ENCODE peak calls at places on chromosomes 3 and 15, in ten cellular contexts. One of them, this sample, is unnamed.

GRCh38 chr3:64992462-64993285 is 304.9 kb upstream of the ADAMTS9 start:
- DNase-seq in adipocyte: no peak
- DNase-seq in left lung: no peak
- DNase-seq in HFF-Myc: no peak
- DNase-seq in H7: peak
- DNase-seq in neural progenitor cell: no peak
- DNase-seq in Panc1: no peak
- DNase-seq in AG04449: no peak
- DNase-seq in Caco-2: no peak
- DNase-seq in fibroblast of lung: no peak
- DNase-seq in this sample: no peak

GRCh38 chr3:171125010-171125409 is 98.5 kb upstream of the SLC2A2 start:
- DNase-seq in adipocyte: peak
- DNase-seq in fibroblast of lung: no peak
- DNase-seq in Caco-2: no peak
- DNase-seq in AG04449: no peak
- DNase-seq in neural progenitor cell: no peak
- DNase-seq in Panc1: no peak
- DNase-seq in left lung: no peak
- DNase-seq in H7: no peak
- DNase-seq in HFF-Myc: no peak
- DNase-seq in this sample: no peak

GRCh38 chr3:19149388-19149787 is 1.1 kb downstream of the KCNH8 start:
- DNase-seq in adipocyte: peak
- DNase-seq in neural progenitor cell: peak
- DNase-seq in fibroblast of lung: peak
- DNase-seq in AG04449: no peak
- DNase-seq in HFF-Myc: no peak
- DNase-seq in H7: peak
- DNase-seq in Caco-2: peak
- DNase-seq in Panc1: no peak
- DNase-seq in left lung: no peak
- DNase-seq in this sample: peak

GRCh38 chr15:101810905-101811304 is 1.1 kb upstream of the OR4F15 start:
- DNase-seq in left lung: no peak
- DNase-seq in Panc1: no peak
- DNase-seq in HFF-Myc: no peak
- DNase-seq in adipocyte: peak
- DNase-seq in AG04449: no peak
- DNase-seq in fibroblast of lung: peak
- DNase-seq in H7: no peak
- DNase-seq in Caco-2: peak
- DNase-seq in neural progenitor cell: peak
- DNase-seq in this sample: no peak

GRCh38 chr3:48662753-48663488 is at the start of gene CELSR3:
- DNase-seq in AG04449: peak
- DNase-seq in adipocyte: peak
- DNase-seq in left lung: peak
- DNase-seq in Panc1: no peak
- DNase-seq in H7: peak
- DNase-seq in Caco-2: peak
- DNase-seq in fibroblast of lung: peak
- DNase-seq in neural progenitor cell: peak
- DNase-seq in HFF-Myc: peak
- DNase-seq in this sample: peak

GRCh38 chr15:91942676-91943417 is 89.3 kb downstream of the SLCO3A1 start:
- DNase-seq in adipocyte: peak
- DNase-seq in Caco-2: peak
- DNase-seq in Panc1: no peak
- DNase-seq in H7: no peak
- DNase-seq in fibroblast of lung: peak
- DNase-seq in HFF-Myc: no peak
- DNase-seq in left lung: peak
- DNase-seq in AG04449: peak
- DNase-seq in neural progenitor cell: no peak
- DNase-seq in this sample: no peak

GRCh38 chr15:81296673-81297072 is 27.3 kb downstream of the STARD5 start:
- DNase-seq in fibroblast of lung: no peak
- DNase-seq in AG04449: no peak
- DNase-seq in Panc1: no peak
- DNase-seq in left lung: peak
- DNase-seq in adipocyte: no peak
- DNase-seq in neural progenitor cell: no peak
- DNase-seq in HFF-Myc: no peak
- DNase-seq in Caco-2: no peak
- DNase-seq in H7: no peak
- DNase-seq in this sample: no peak

GRCh38 chr15:36414670-36415069 is 164.8 kb upstream of the CDIN1 start:
- DNase-seq in Panc1: no peak
- DNase-seq in neural progenitor cell: no peak
- DNase-seq in Caco-2: no peak
- DNase-seq in HFF-Myc: no peak
- DNase-seq in AG04449: no peak
- DNase-seq in left lung: no peak
- DNase-seq in fibroblast of lung: no peak
- DNase-seq in H7: no peak
- DNase-seq in adipocyte: no peak
- DNase-seq in this sample: no peak

GRCh38 chr3:58005662-58006061 is 2.6 kb upstream of the FLNB start:
- DNase-seq in Caco-2: peak
- DNase-seq in fibroblast of lung: peak
- DNase-seq in left lung: no peak
- DNase-seq in H7: no peak
- DNase-seq in AG04449: peak
- DNase-seq in adipocyte: peak
- DNase-seq in Panc1: no peak
- DNase-seq in HFF-Myc: no peak
- DNase-seq in neural progenitor cell: no peak
- DNase-seq in this sample: peak

GRCh38 chr3:105878061-105878460 is 9.2 kb upstream of the CBLB start:
- DNase-seq in fibroblast of lung: peak
- DNase-seq in neural progenitor cell: no peak
- DNase-seq in adipocyte: peak
- DNase-seq in Caco-2: no peak
- DNase-seq in left lung: no peak
- DNase-seq in H7: no peak
- DNase-seq in HFF-Myc: no peak
- DNase-seq in Panc1: no peak
- DNase-seq in AG04449: no peak
- DNase-seq in this sample: no peak

GRCh38 chr3:168002786-168003368 is 92.8 kb downstream of the GOLIM4 start:
- DNase-seq in Caco-2: peak
- DNase-seq in H7: no peak
- DNase-seq in Panc1: no peak
- DNase-seq in neural progenitor cell: no peak
- DNase-seq in adipocyte: no peak
- DNase-seq in HFF-Myc: peak
- DNase-seq in fibroblast of lung: peak
- DNase-seq in left lung: no peak
- DNase-seq in AG04449: no peak
- DNase-seq in this sample: no peak

GRCh38 chr15:54500330-54500729 is 522.1 kb downstream of the UNC13C start:
- DNase-seq in AG04449: no peak
- DNase-seq in Panc1: no peak
- DNase-seq in neural progenitor cell: no peak
- DNase-seq in Caco-2: no peak
- DNase-seq in H7: no peak
- DNase-seq in adipocyte: no peak
- DNase-seq in left lung: no peak
- DNase-seq in fibroblast of lung: no peak
- DNase-seq in HFF-Myc: no peak
- DNase-seq in this sample: no peak

GRCh38 chr15:56749982-56750381 is 16.7 kb upstream of the ZNF280D start:
- DNase-seq in left lung: no peak
- DNase-seq in AG04449: no peak
- DNase-seq in H7: no peak
- DNase-seq in HFF-Myc: no peak
- DNase-seq in neural progenitor cell: no peak
- DNase-seq in adipocyte: peak
- DNase-seq in fibroblast of lung: peak
- DNase-seq in Caco-2: no peak
- DNase-seq in Panc1: no peak
- DNase-seq in this sample: no peak

GRCh38 chr3:159499031-159499793 is 489.4 kb upstream of the IL12A start:
- DNase-seq in AG04449: no peak
- DNase-seq in Caco-2: no peak
- DNase-seq in adipocyte: peak
- DNase-seq in Panc1: no peak
- DNase-seq in neural progenitor cell: no peak
- DNase-seq in fibroblast of lung: no peak
- DNase-seq in left lung: no peak
- DNase-seq in H7: no peak
- DNase-seq in HFF-Myc: no peak
- DNase-seq in this sample: no peak

GRCh38 chr3:13346481-13347389 is 73.4 kb downstream of the NUP210 start:
- DNase-seq in AG04449: no peak
- DNase-seq in HFF-Myc: no peak
- DNase-seq in Panc1: no peak
- DNase-seq in left lung: peak
- DNase-seq in Caco-2: no peak
- DNase-seq in adipocyte: no peak
- DNase-seq in H7: peak
- DNase-seq in neural progenitor cell: peak
- DNase-seq in fibroblast of lung: no peak
- DNase-seq in this sample: no peak

GRCh38 chr3:15623535-15624450 is 22.2 kb downstream of the BTD start:
- DNase-seq in adipocyte: no peak
- DNase-seq in Panc1: no peak
- DNase-seq in neural progenitor cell: no peak
- DNase-seq in HFF-Myc: no peak
- DNase-seq in H7: no peak
- DNase-seq in left lung: no peak
- DNase-seq in AG04449: no peak
- DNase-seq in Caco-2: no peak
- DNase-seq in fibroblast of lung: no peak
- DNase-seq in this sample: no peak
- H3K4me3 ChIP-seq in adipocyte: no peak
- H3K4me3 ChIP-seq in Panc1: no peak
- H3K4me3 ChIP-seq in neural progenitor cell: no peak
- H3K4me3 ChIP-seq in HFF-Myc: no peak
- H3K4me3 ChIP-seq in H7: no peak
- H3K4me3 ChIP-seq in left lung: no peak
- H3K4me3 ChIP-seq in AG04449: no peak
- H3K4me3 ChIP-seq in Caco-2: no peak
- H3K4me3 ChIP-seq in fibroblast of lung: no peak
- H3K4me3 ChIP-seq in this sample: no peak

GRCh38 chr3:147540921-147541320 is 131.8 kb downstream of the ZIC1 start:
- DNase-seq in fibroblast of lung: no peak
- DNase-seq in HFF-Myc: no peak
- DNase-seq in neural progenitor cell: no peak
- DNase-seq in Caco-2: no peak
- DNase-seq in H7: no peak
- DNase-seq in adipocyte: no peak
- DNase-seq in left lung: no peak
- DNase-seq in Panc1: no peak
- DNase-seq in AG04449: no peak
- DNase-seq in this sample: no peak

DNA sequence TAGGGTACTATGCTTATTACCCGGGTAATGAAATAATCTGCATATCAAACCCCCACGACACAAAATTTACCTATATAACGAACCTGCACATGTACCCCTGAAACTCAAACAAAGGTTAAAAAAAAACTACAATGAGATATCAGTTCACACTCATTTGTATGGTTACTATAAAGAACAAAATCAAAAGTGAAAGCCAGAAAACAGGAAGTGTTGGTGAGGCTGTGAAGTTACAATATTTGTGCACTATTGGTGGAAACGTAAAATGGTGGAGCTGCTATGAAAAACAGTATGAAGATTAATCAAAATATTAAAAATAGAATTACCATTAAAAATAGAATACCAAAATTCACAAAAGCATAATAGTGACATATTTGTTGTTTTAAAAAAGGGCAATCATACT is 128.9 kb downstream of the ZIC1 start:
- DNase-seq in AG04449: no peak
- DNase-seq in fibroblast of lung: no peak
- DNase-seq in HFF-Myc: no peak
- DNase-seq in Caco-2: no peak
- DNase-seq in neural progenitor cell: no peak
- DNase-seq in H7: no peak
- DNase-seq in adipocyte: no peak
- DNase-seq in Panc1: no peak
- DNase-seq in left lung: no peak
- DNase-seq in this sample: no peak
- H3K4me3 ChIP-seq in AG04449: no peak
- H3K4me3 ChIP-seq in fibroblast of lung: no peak
- H3K4me3 ChIP-seq in HFF-Myc: no peak
- H3K4me3 ChIP-seq in Caco-2: no peak
- H3K4me3 ChIP-seq in neural progenitor cell: no peak
- H3K4me3 ChIP-seq in H7: no peak
- H3K4me3 ChIP-seq in adipocyte: no peak
- H3K4me3 ChIP-seq in Panc1: no peak
- H3K4me3 ChIP-seq in left lung: no peak
- H3K4me3 ChIP-seq in this sample: no peak

DNA sequence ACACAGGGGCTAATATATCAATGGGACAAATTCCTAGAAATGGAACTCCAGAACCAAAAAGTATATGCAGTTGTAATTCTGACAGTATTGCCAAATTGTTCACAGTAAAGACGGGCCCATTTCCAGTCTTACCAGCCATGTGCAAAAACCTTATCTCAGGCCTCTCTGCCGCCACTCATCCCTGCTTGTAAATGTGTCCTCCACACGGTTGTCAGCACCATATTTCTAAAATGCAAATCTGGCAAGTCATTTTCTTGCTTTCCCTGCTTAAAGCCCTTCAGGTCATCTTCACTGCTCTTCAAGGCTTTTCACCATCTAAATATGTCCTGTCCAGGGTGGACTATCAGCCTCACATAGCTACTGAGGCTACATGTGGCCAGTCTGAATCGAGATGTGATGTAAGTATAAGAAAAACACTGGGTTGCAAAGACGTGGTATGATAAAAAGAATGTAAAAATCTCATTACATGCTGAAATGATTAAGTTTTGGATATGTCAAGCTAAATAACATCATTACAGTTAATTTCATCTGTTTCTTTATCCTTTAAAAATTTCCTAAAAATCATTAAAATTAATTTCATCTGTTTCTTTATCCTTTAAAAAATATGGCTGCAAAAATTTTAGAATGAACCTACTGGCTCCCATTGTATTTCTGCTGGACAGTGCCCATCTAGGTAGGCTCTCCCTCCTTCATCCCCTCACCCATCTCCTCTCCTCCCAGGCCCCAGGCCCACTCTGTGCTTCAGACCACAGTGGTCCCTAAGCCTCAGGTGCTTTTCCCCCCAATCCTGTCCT is 980 bp downstream of the PARP9 start:
- DNase-seq in AG04449: no peak
- DNase-seq in HFF-Myc: no peak
- DNase-seq in neural progenitor cell: no peak
- DNase-seq in Panc1: no peak
- DNase-seq in fibroblast of lung: peak
- DNase-seq in H7: no peak
- DNase-seq in adipocyte: peak
- DNase-seq in Caco-2: no peak
- DNase-seq in left lung: no peak
- DNase-seq in this sample: no peak
- H3K4me3 ChIP-seq in AG04449: peak
- H3K4me3 ChIP-seq in HFF-Myc: peak
- H3K4me3 ChIP-seq in neural progenitor cell: no peak
- H3K4me3 ChIP-seq in Panc1: peak
- H3K4me3 ChIP-seq in fibroblast of lung: peak
- H3K4me3 ChIP-seq in H7: no peak
- H3K4me3 ChIP-seq in adipocyte: peak
- H3K4me3 ChIP-seq in Caco-2: peak
- H3K4me3 ChIP-seq in left lung: peak
- H3K4me3 ChIP-seq in this sample: no peak

GRCh38 chr15:90411176-90411575 is 23.1 kb downstream of the IQGAP1 start:
- DNase-seq in neural progenitor cell: no peak
- DNase-seq in adipocyte: no peak
- DNase-seq in H7: no peak
- DNase-seq in HFF-Myc: no peak
- DNase-seq in left lung: no peak
- DNase-seq in Panc1: no peak
- DNase-seq in Caco-2: no peak
- DNase-seq in fibroblast of lung: no peak
- DNase-seq in AG04449: no peak
- DNase-seq in this sample: no peak
- H3K4me3 ChIP-seq in neural progenitor cell: no peak
- H3K4me3 ChIP-seq in adipocyte: no peak
- H3K4me3 ChIP-seq in H7: no peak
- H3K4me3 ChIP-seq in HFF-Myc: no peak
- H3K4me3 ChIP-seq in left lung: no peak
- H3K4me3 ChIP-seq in Panc1: no peak
- H3K4me3 ChIP-seq in Caco-2: no peak
- H3K4me3 ChIP-seq in fibroblast of lung: no peak
- H3K4me3 ChIP-seq in AG04449: no peak
- H3K4me3 ChIP-seq in this sample: no peak